ENCODE peak calls at places on chromosomes 4 and X, in five cellular contexts. E is A549, R is K562, V is HepG2, N is H1. H is an unnamed sample.

GRCh38 chr4:53161475-53162423 is 204.1 kb downstream of the SCFD2 start:
- DNase-seq in N (no peak), V (no peak), R (no peak), E (no peak), H (no peak)

GRCh38 chr4:10045481-10045880 is 24.2 kb upstream of the SLC2A9 start:
- DNase-seq in V (peak), R (no peak), N (no peak), E (peak), H (no peak)

GRCh38 chrX:30876367-30876766 is 12.7 kb downstream of the TAB3 start:
- DNase-seq in V (peak), N (no peak), R (no peak), E (no peak), H (no peak)

GRCh38 chrX:46366597-46367207 is 178.5 kb downstream of the ZNF674 start:
- DNase-seq in V (no peak), N (no peak), E (no peak), R (no peak), H (no peak)

GRCh38 chrX:109774136-109774535 is 41.1 kb upstream of the ACSL4 start:
- DNase-seq in V (no peak), R (no peak), N (no peak), E (no peak), H (no peak)

GRCh38 chr4:10008208-10009005 is 12.9 kb downstream of the SLC2A9 start:
- DNase-seq in E (no peak), V (no peak), R (no peak), N (no peak), H (peak)

GRCh38 chrX:4656419-4656818 is 943.0 kb upstream of the PRKX start:
- DNase-seq in R (no peak), N (no peak), V (no peak), E (no peak), H (no peak)

GRCh38 chr4:126991965-126992364 is 640.8 kb upstream of the INTU start:
- DNase-seq in E (no peak), V (no peak), R (no peak), N (no peak), H (no peak)

GRCh38 chrX:46882266-46882665 is 30.0 kb upstream of the JADE3 start:
- DNase-seq in R (no peak), E (no peak), N (no peak), V (no peak), H (no peak)

GRCh38 chr4:147644471-147644870 is 27.3 kb downstream of the TMEM184C start:
- DNase-seq in E (no peak), N (no peak), V (no peak), R (no peak), H (no peak)

GRCh38 chrX:9352683-9353430 is 112.0 kb upstream of the TBL1X start:
- DNase-seq in N (no peak), R (peak), E (no peak), V (peak), H (no peak)

GRCh38 chrX:99939883-99940232 is 470.2 kb downstream of the PCDH19 start:
- DNase-seq in R (no peak), V (no peak), E (no peak), N (peak), H (no peak)

GRCh38 chrX:40734956-40735317 is 405 bp downstream of the MED14 start:
- DNase-seq in E (peak), R (no peak), N (no peak), V (no peak), H (peak)

GRCh38 chr4:120736312-120736711 is 186.2 kb downstream of the PRDM5 start:
- DNase-seq in N (no peak), V (no peak), R (no peak), E (no peak), H (no peak)

GRCh38 chrX:43707812-43708548 is 51.9 kb downstream of the MAOA start:
- DNase-seq in R (no peak), E (no peak), V (no peak), N (no peak), H (peak)

GRCh38 chrX:70030242-70030823 is 19.4 kb downstream of the AWAT2 start:
- DNase-seq in E (peak), V (peak), R (peak), N (peak), H (peak)

GRCh38 chr4:3864736-3865721 is 98.8 kb downstream of the ADRA2C start:
- DNase-seq in E (no peak), R (no peak), N (no peak), V (no peak), H (no peak)

GRCh38 chr4:52550186-52550585 is 108.9 kb downstream of the USP46 start:
- DNase-seq in R (no peak), V (no peak), N (no peak), E (no peak), H (no peak)

GRCh38 chr4:146029147-146029546 is 90.5 kb upstream of the ZNF827 start:
- DNase-seq in N (no peak), E (no peak), V (no peak), R (no peak), H (no peak)

GRCh38 chr4:146029939-146030710 is 91.5 kb upstream of the ZNF827 start:
- DNase-seq in N (no peak), V (no peak), E (no peak), R (no peak), H (no peak)

GRCh38 chr4:146033149-146033548 is 94.5 kb upstream of the ZNF827 start:
- DNase-seq in N (no peak), R (no peak), E (no peak), V (peak), H (no peak)

DNA sequence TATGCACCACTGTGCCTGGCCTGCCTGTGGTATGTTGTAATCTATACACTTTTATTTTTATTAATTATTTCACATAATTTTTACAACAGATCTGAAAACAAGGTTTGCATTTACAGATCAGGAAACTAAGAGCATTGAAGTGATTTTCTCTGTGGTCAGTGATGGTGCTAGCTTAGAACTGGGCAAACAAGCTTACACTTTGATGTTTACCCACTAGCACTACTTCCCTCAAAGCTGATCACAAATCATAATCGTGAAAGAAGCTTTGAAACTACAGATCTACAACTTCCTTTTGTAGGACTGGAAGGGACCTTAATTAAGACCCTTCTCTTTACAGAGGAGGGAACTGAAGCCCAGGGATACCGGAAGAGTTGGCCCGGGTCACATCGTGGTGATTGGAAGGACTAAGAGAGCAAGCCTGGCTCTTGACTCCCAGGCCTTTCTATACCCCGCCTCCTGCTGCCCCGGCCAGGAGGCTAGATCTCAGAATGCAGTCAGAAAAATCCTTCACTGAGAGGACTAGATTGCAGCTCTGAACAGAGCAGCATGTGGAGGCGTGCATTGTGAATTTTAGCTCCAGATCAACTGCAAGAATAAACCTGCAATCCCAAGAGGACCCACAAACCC is 93.7 kb upstream of the ZNF827 start:
- DNase-seq in R (no peak), V (no peak), N (no peak), E (no peak), H (no peak)
- H3K4me2 ChIP-seq in R (no peak), V (peak), N (no peak), E (no peak), H (no peak)

GRCh38 chrX:137033774-137034507 is at the start of gene GPR101:
- DNase-seq in R (no peak), E (no peak), V (no peak), N (no peak), H (no peak)
- TF ChIP-seq JUN in R (no peak), E (no peak), V (no peak), N (no peak), H (no peak)

DNA sequence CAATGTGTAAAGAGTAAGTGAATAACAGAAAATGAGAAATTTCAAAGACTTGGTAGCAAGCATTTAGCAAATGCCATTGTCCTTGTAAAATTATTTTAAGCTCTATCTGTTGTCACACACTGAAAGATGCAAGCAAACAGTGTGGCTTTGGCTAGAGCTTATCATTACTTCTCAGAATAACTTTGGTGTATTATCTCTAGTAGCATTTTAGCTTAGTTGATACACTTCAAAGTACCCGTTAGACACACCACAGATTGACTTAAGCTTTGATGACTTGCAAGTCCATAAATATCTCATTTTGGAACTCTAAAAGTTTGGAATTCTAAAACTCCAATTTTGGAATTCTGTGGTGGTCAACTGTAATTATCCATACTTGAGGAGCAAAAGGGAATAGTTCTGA is 98.6 kb downstream of the PDLIM5 start:
- DNase-seq in V (no peak), E (no peak), R (peak), N (no peak), H (no peak)
- TF ChIP-seq POLR2A in V (no peak), E (no peak), R (no peak), N (no peak), H (no peak)

GRCh38 chr4:18691431-18692200 is 670.1 kb upstream of the LCORL start:
- DNase-seq in V (peak), N (peak), E (no peak), R (no peak), H (no peak)
- H3K4me2 ChIP-seq in V (no peak), N (peak), E (no peak), R (no peak), H (no peak)

DNA sequence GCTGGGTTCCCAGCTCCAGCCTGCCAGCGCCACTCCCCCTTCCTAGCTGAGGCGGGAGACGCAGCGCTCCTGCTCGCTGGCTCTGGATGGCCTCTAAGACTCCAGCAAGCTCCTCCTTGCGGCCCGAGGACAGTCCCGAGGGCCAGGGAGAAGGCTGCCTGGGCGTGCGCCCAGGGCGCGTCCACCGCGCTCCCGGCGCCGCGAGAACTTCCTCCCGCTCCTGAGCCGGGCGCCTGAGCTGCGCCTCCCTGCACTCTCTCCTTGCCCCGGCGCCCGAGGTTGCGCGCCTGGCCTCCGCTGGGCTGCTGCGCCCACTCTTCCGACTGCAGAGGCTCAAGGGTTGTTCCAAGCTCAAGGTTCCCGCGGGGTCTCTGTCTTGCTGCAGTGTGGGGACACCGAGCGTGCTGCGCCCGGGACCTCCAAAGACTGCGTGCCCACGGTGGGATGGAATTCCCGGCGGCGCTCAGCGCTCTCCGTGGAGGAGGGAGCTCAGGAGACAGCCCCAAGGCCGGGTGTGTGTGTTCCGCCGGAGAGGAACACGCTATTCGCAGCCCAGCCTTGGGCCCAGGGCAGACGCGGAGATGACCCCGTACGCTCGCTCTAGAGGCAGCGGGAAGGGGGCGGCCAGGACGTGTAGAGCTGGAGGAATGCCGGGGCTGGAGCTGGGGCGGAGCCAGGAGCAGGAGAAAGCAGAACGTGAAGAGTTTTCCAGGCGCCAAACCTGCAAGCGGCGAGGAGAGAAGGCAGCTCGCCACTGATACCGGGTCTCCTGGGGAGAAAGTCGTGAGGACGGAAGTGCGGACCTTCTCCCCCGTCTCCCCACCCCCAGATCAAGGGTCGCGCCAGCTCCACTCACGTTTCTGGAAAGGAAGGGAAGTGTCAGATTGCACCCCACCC is at the start of gene ARHGAP6:
- DNase-seq in E (no peak), N (peak), V (no peak), R (no peak), H (peak)
- TF ChIP-seq JUN in E (no peak), N (no peak), V (no peak), R (no peak), H (no peak)